ENCODE peak calls at places on chromosome 4, in nine cellular contexts. C is B cell, O is HepG2, I is psoas muscle, G is foreskin fibroblast, R is type B pancreatic cell, Z is cardiac fibroblast, U is BE2C, F is suprapubic skin. P is an unnamed sample.

GRCh38 chr4:53854991-53855885 is 209.2 kb downstream of the CHIC2 start:
- DNase-seq in C (peak), O (no peak), I (no peak), G (peak), R (no peak), Z (peak), U (no peak), F (no peak), P (no peak)

GRCh38 chr4:159048166-159048886 is 54.6 kb upstream of the RAPGEF2 start:
- DNase-seq in C (no peak), O (peak), I (peak), G (peak), R (no peak), Z (peak), U (peak), F (peak), P (no peak)

GRCh38 chr4:26120098-26120795 is 200.6 kb upstream of the RBPJ start:
- DNase-seq in C (no peak), O (peak), I (no peak), G (peak), R (no peak), Z (peak), U (no peak), F (no peak), P (no peak)

GRCh38 chr4:150960818-150961217 is 54.3 kb downstream of the LRBA start:
- DNase-seq in C (no peak), O (peak), I (no peak), G (peak), R (no peak), Z (peak), U (peak), F (no peak), P (no peak)

GRCh38 chr4:133156556-133156955 is 7.5 kb downstream of the PCDH10 start:
- DNase-seq in C (no peak), O (no peak), I (no peak), G (no peak), R (no peak), Z (no peak), U (no peak), F (no peak), P (no peak)

GRCh38 chr4:56958111-56958517 is 19.3 kb downstream of the NOA1 start:
- DNase-seq in C (no peak), O (no peak), I (peak), G (peak), R (no peak), Z (peak), U (peak), F (peak), P (no peak)

GRCh38 chr4:90415116-90415515 is 287.9 kb downstream of the CCSER1 start:
- DNase-seq in C (no peak), O (no peak), I (no peak), G (no peak), R (no peak), Z (no peak), U (no peak), F (no peak), P (no peak)

GRCh38 chr4:91688413-91688812 is 615.4 kb upstream of the GRID2 start:
- DNase-seq in C (no peak), O (no peak), I (no peak), G (no peak), R (no peak), Z (no peak), U (no peak), F (no peak), P (no peak)

GRCh38 chr4:144575181-144575580 is 70.8 kb upstream of the HHIP start:
- DNase-seq in C (no peak), O (no peak), I (no peak), G (no peak), R (no peak), Z (peak), U (no peak), F (no peak), P (no peak)

GRCh38 chr4:139951051-139951450 is 202.9 kb downstream of the MAML3 start:
- DNase-seq in C (no peak), O (no peak), I (no peak), G (no peak), R (no peak), Z (peak), U (no peak), F (no peak), P (no peak)

GRCh38 chr4:8689741-8690140 is 97.2 kb downstream of the CPZ start:
- DNase-seq in C (no peak), O (no peak), I (no peak), G (no peak), R (peak), Z (no peak), U (no peak), F (peak), P (no peak)

GRCh38 chr4:3253808-3254207 is 4.8 kb downstream of the MSANTD1 start:
- DNase-seq in C (no peak), O (no peak), I (peak), G (no peak), R (peak), Z (no peak), U (no peak), F (peak), P (no peak)

GRCh38 chr4:25814323-25814722 is 48.5 kb downstream of the SEL1L3 start:
- DNase-seq in C (no peak), O (no peak), I (peak), G (no peak), R (no peak), Z (peak), U (no peak), F (no peak), P (no peak)

GRCh38 chr4:10158355-10158942 is 41.9 kb upstream of the WDR1 start:
- DNase-seq in C (no peak), O (peak), I (no peak), G (no peak), R (no peak), Z (no peak), U (no peak), F (no peak), P (no peak)

GRCh38 chr4:146124023-146124680 is 51.4 kb upstream of the LSM6 start:
- DNase-seq in C (no peak), O (no peak), I (no peak), G (no peak), R (no peak), Z (no peak), U (no peak), F (no peak), P (no peak)
- TF ChIP-seq CTCF in C (no peak), O (no peak), I (no peak), G (no peak), R (no peak), Z (no peak), U (no peak), F (no peak), P (no peak)

GRCh38 chr4:69818060-69818639 is 41.8 kb downstream of the SULT1E1 start:
- DNase-seq in C (no peak), O (no peak), I (no peak), G (no peak), R (no peak), Z (no peak), U (no peak), F (no peak), P (no peak)

GRCh38 chr4:69822198-69822597 is 37.7 kb downstream of the SULT1E1 start:
- DNase-seq in C (no peak), O (no peak), I (no peak), G (no peak), R (no peak), Z (no peak), U (no peak), F (no peak), P (no peak)

GRCh38 chr4:69828828-69829227 is 31.1 kb downstream of the SULT1E1 start:
- DNase-seq in C (no peak), O (no peak), I (no peak), G (peak), R (no peak), Z (peak), U (no peak), F (no peak), P (no peak)

GRCh38 chr4:69823048-69823447 is 36.9 kb downstream of the SULT1E1 start:
- DNase-seq in C (no peak), O (no peak), I (no peak), G (no peak), R (no peak), Z (no peak), U (no peak), F (no peak), P (no peak)

GRCh38 chr4:69823481-69824186 is 36.3 kb downstream of the SULT1E1 start:
- DNase-seq in C (no peak), O (peak), I (no peak), G (peak), R (no peak), Z (peak), U (peak), F (no peak), P (no peak)
- TF ChIP-seq CTCF in C (no peak), O (peak), I (no peak), G (peak), R (peak), Z (peak), U (peak), F (peak), P (peak)

GRCh38 chr4:84578540-84579409 is 4.2 kb upstream of the CDS1 start:
- DNase-seq in C (no peak), O (peak), I (no peak), G (peak), R (no peak), Z (peak), U (peak), F (no peak), P (no peak)
- TF ChIP-seq CTCF in C (peak), O (peak), I (no peak), G (peak), R (peak), Z (peak), U (peak), F (peak), P (no peak)

GRCh38 chr4:75892508-75892907 is 9.7 kb downstream of the PPEF2 start:
- DNase-seq in C (no peak), O (no peak), I (no peak), G (no peak), R (no peak), Z (no peak), U (no peak), F (no peak), P (no peak)
- TF ChIP-seq CTCF in C (no peak), O (no peak), I (no peak), G (no peak), R (peak), Z (peak), U (peak), F (no peak), P (no peak)

DNA sequence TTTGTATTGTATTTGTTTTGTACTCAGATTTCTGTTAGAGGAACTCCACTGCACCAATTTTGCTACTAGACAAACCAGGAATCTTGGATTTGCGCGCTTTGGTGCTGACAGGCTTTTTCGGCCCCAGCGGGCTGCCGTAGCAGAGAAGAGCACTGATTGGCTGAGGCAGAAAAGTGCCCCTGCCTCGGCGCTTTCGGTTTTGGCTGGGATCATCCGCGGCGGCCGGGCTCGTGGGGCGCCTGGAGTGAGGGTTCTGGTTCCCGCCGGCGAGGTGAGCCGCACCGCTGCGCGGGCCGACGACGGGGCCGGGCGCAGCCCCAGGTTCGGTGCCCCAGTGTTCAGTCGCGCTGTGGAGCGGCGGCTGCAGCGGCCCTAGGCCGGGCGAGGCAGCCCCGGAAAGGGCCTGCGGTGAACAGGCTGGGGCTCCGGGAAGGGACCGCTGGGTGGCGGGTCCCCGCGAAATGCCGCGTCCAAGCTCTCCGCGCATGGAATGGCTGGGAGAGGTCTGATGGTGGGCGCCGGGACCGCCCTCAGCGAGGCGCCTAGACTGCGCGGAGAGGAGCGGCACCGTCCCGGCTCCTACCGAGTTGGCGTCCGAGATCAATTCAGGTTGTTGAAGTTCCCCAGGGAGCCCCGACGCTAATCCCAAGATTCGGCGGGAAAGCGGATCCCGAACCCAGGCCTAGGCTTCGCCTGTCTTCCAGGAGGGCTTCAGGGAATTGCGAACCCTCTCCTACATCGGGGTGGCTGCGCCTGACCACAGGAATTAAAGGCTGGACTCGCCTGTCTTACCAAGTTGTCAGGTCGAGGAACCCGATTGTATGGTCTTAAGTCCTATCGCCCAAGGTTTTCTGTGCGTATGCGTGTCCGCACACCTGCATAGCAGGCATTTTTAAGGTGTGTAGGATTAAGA is at the start of gene LSM6:
- DNase-seq in C (peak), O (peak), I (peak), G (peak), R (peak), Z (peak), U (peak), F (peak), P (peak)
- TF ChIP-seq CTCF in C (no peak), O (peak), I (peak), G (peak), R (peak), Z (no peak), U (no peak), F (no peak), P (no peak)

DNA sequence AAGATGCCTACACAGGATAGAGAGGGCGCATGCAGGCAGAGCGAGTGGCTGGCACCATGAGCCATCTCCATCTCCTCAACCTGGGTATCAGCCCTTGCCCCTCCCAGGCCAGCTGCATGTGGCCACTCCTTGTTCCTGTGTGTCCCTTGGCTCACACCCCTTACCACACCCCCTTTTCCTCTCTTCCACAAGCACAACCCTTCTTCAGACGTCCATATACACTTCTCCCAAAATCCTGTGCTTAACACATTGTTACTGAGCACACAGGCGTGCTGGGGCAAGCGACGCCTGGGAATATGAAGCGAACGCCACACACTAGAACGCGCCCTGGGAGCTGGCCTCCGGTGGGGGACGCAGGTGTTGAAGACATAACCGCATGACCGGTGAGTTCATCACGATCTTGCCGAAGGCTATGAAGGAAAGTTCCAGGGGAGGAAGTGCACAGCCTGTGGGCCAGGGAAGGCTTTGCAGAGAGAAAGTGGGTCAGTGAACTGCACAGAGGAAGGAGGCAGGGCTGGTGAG is 19.1 kb upstream of the KIAA0232 start:
- DNase-seq in C (no peak), O (no peak), I (peak), G (no peak), R (no peak), Z (no peak), U (no peak), F (no peak), P (no peak)
- TF ChIP-seq CTCF in C (no peak), O (peak), I (no peak), G (no peak), R (peak), Z (peak), U (peak), F (peak), P (no peak)

DNA sequence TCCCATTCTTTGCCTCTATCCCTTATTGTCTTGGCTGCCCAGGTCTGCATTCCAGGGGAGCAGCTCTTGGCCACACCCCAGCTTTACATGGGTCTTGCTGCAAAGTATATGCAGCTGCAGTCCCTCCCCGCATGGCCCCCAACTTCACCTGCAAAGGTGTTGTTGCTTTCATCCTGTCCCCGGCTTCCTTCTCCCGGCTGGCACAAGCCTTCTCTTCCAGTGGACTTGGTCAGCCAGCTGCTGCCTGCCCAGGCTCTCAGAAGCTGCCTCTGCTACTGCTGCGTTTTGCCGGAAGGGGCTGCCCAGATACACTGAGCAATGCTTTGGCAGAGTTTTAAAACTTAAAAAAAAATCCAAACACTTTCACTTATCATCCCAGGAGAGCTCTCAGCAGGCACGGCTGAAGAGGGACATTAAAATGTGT is 121.2 kb upstream of the PDLIM3 start:
- DNase-seq in C (no peak), O (no peak), I (peak), G (no peak), R (no peak), Z (peak), U (no peak), F (no peak), P (no peak)
- TF ChIP-seq CTCF in C (no peak), O (no peak), I (peak), G (peak), R (peak), Z (peak), U (no peak), F (peak), P (no peak)

DNA sequence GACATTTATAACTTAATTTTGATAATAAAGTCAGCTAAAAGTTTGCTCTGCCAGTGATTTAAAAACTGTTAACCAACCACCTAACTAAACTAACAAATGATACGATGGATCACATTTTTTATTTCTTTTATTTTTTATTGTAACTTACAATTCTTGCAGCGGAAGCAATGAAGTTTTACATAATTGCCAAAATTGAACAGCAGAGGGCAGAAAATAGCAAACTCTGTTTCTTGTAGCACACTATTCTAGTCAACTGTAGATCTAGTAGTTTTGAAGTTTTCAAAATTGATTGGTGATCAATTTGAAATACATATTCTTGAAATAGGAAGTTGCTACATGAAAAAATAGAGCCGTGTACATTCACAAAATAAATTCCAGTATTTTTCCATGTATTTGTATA is 2.8 kb upstream of the GRIA2 start:
- DNase-seq in C (no peak), O (peak), I (no peak), G (no peak), R (no peak), Z (peak), U (no peak), F (no peak), P (peak)
- TF ChIP-seq CTCF in C (no peak), O (peak), I (peak), G (peak), R (peak), Z (peak), U (peak), F (peak), P (peak)

P was measured in GM13976.